ENCODE peak calls at places on chromosomes 3 and 15, in four cellular contexts. W is HCT116, B is SK-N-SH, V is Panc1. X is an unnamed sample. For H3K4me1, the result is how much of the 10 kb centered on the place peaks cover.

GRCh38 chr15:88463870-88464532 is 3.2 kb downstream of the MRPL46 start:
- DNase-seq in B (no peak), V (no peak), W (no peak), X (no peak)

GRCh38 chr3:129026728-129027543 is 25.8 kb downstream of the EFCC1 start:
- DNase-seq in V (peak), B (peak), W (peak), X (peak)

GRCh38 chr3:104359546-104359945 is 1007.2 kb upstream of the ALCAM start:
- DNase-seq in B (no peak), W (no peak), V (no peak), X (peak)

GRCh38 chr15:81312790-81313543 is 11.0 kb downstream of the STARD5 start:
- DNase-seq in B (no peak), W (peak), V (peak), X (no peak)

GRCh38 chr15:69916169-69916785 is 181.4 kb downstream of the TLE3 start:
- DNase-seq in W (no peak), B (no peak), V (no peak), X (no peak)

GRCh38 chr3:160956785-160957184 is 148.4 kb downstream of the B3GALNT1 start:
- DNase-seq in B (no peak), W (no peak), V (no peak), X (peak)

GRCh38 chr3:69451594-69451993 is 65.7 kb upstream of the FRMD4B start:
- DNase-seq in W (no peak), V (no peak), B (peak), X (peak)

GRCh38 chr3:103218146-103218545 is 783.3 kb downstream of the ZPLD1 start:
- DNase-seq in V (no peak), B (no peak), W (no peak), X (no peak)

GRCh38 chr3:158775801-158776399 is 26.0 kb upstream of the MFSD1 start:
- DNase-seq in W (no peak), V (no peak), B (no peak), X (no peak)

GRCh38 chr3:178392553-178392952 is 143.7 kb upstream of the KCNMB2 start:
- DNase-seq in B (no peak), V (no peak), W (no peak), X (no peak)

GRCh38 chr3:78912217-78912616 is 855.6 kb downstream of the ROBO1 start:
- DNase-seq in W (no peak), V (no peak), B (peak), X (no peak)

GRCh38 chr3:143831208-143831607 is 17.1 kb downstream of the SLC9A9 start:
- DNase-seq in W (no peak), B (no peak), V (no peak), X (no peak)

GRCh38 chr3:31041161-31041978 is 146.9 kb upstream of the GADL1 start:
- DNase-seq in V (peak), W (peak), B (no peak), X (peak)

GRCh38 chr3:98817546-98817945 is 54.4 kb downstream of the ST3GAL6 start:
- DNase-seq in B (peak), V (peak), W (no peak), X (peak)

GRCh38 chr15:62052714-62053113 is 7.5 kb downstream of the VPS13C start:
- DNase-seq in B (no peak), V (no peak), W (no peak), X (no peak)

GRCh38 chr3:9224490-9224889 is 25.0 kb downstream of the SRGAP3 start:
- DNase-seq in V (no peak), B (no peak), W (no peak), X (no peak)

GRCh38 chr3:152403632-152404066 is 134.9 kb downstream of the MBNL1 start:
- DNase-seq in W (no peak), V (no peak), B (no peak), X (no peak)

GRCh38 chr3:57048052-57048671 is 12.3 kb upstream of the SPATA12 start:
- DNase-seq in B (no peak), W (no peak), V (no peak), X (no peak)

GRCh38 chr3:173711619-173712018 is 314.1 kb downstream of the NLGN1 start:
- DNase-seq in W (peak), V (no peak), B (no peak), X (no peak)

GRCh38 chr3:114671741-114672510 is 378.1 kb downstream of the TIGIT start:
- DNase-seq in W (no peak), B (no peak), V (no peak), X (no peak)

GRCh38 chr3:114672692-114673447 is 379.0 kb downstream of the TIGIT start:
- DNase-seq in V (no peak), B (no peak), W (no peak), X (peak)

GRCh38 chr3:114674041-114674440 is 380.2 kb downstream of the TIGIT start:
- DNase-seq in B (no peak), W (no peak), V (no peak), X (no peak)

GRCh38 chr3:114673481-114673880 is 379.7 kb downstream of the TIGIT start:
- DNase-seq in V (no peak), B (no peak), W (no peak), X (no peak)

DNA sequence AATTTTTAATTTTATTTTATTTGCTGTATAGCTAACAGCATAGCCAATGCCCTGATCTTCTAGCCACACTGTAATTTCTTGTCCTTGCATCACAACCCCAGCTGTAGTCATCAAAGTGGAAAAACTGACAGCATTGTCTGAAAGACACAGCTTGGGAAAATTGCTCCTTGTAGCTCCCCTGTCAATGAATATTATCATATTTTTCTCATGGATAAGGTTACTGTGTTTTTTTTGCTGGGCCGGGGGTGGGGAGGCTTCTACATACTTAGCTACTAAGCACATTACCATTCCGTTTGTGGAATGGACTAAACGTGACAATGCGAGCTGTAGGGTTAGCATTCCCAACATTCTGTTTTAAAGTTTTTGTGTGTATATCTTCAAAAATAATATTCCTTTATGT is 381.3 kb downstream of the TIGIT start:
- DNase-seq in W (no peak), B (no peak), V (no peak), X (peak)
- TF ChIP-seq POLR2AphosphoS5 in W (no peak), B (no peak), V (no peak), X (no peak)

GRCh38 chr3:105863608-105864007 is 5.2 kb downstream of the CBLB start:
- DNase-seq in V (no peak), B (no peak), W (no peak), X (no peak)

GRCh38 chr3:105865016-105865623 is 3.7 kb downstream of the CBLB start:
- DNase-seq in B (no peak), W (no peak), V (no peak), X (no peak)

GRCh38 chr3:105866656-105867653 is 1.9 kb downstream of the CBLB start:
- DNase-seq in W (no peak), V (no peak), B (no peak), X (peak)

GRCh38 chr3:105867690-105868449 is 942 bp downstream of the CBLB start:
- DNase-seq in W (no peak), B (no peak), V (no peak), X (peak)

GRCh38 chr3:105865867-105866350 is 2.9 kb downstream of the CBLB start:
- DNase-seq in B (no peak), V (no peak), W (no peak), X (no peak)
- H3K4me1 ChIP-seq in B (under half), V (under half), W (under half), X (under half)

GRCh38 chr15:74780983-74781672 is 752 bp upstream of the CSK start:
- DNase-seq in V (no peak), W (no peak), B (no peak), X (peak)
- TF ChIP-seq REST in V (no peak), W (no peak), B (no peak), X (no peak)

GRCh38 chr15:84909029-84909428 is 24.6 kb downstream of the SLC28A1 start:
- DNase-seq in B (no peak), V (no peak), W (no peak), X (peak)

GRCh38 chr15:84909782-84910181 is 25.3 kb downstream of the SLC28A1 start:
- DNase-seq in V (no peak), W (no peak), B (no peak), X (no peak)

GRCh38 chr15:84914351-84914750 is 29.9 kb downstream of the SLC28A1 start:
- DNase-seq in B (no peak), W (no peak), V (no peak), X (no peak)

GRCh38 chr15:84910928-84911623 is 26.6 kb downstream of the SLC28A1 start:
- DNase-seq in V (no peak), W (no peak), B (no peak), X (no peak)

DNA sequence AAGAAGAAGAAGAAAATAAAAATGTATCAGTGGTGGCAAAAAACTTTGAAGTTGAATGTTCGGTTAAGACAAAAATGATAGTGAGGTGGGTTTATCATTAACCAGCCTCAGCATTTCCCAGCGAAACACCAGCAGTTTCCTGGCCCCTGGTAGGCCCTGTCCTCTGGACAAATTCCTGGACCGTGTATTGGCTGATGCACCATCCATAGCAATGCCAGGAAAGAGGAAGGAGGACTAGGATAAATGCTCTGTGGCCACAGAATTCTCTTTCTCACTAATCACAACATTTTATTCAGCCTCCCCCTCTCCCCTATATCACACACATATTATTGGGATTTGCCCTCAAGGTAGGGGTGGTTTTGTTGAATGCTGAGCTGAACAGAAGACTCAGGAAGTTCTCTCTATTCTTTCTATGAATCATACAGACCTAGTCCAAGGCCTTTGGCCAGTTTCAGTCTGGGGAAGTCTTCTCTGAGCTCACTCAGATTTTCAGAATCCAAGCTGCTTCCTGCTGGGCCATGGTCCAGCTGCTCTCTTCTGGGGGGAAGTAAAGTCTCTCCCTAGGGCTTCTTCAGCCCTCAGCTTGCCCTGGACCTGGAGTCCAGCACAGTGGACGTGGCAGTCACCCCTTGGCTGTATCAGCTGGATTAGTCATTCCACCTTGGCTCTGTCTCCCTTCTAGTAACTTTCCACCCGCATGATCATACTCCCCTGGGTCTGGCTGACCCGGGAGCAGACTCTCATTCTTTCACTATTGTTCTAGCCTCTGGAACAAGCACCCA is 27.6 kb downstream of the SLC28A1 start:
- DNase-seq in B (no peak), W (peak), V (no peak), X (no peak)
- TF ChIP-seq POLR2AphosphoS5 in B (peak), W (peak), V (no peak), X (no peak)

GRCh38 chr3:111763968-111764367 is 95.1 kb upstream of the PHLDB2 start:
- DNase-seq in B (no peak), V (no peak), W (no peak), X (no peak)
- H3K4me1 ChIP-seq in B (under half), V (under half), W (under half), X (under half)

GRCh38 chr3:156353535-156353934 is 201.4 kb downstream of the SSR3 start:
- DNase-seq in V (no peak), B (no peak), W (no peak), X (no peak)
- TF ChIP-seq REST in V (no peak), B (no peak), W (no peak), X (no peak)

GRCh38 chr3:51390600-51391074 is 448 bp upstream of the RBM15B start:
- DNase-seq in B (no peak), W (no peak), V (no peak), X (peak)

GRCh38 chr3:51393096-51393495 is 2.0 kb downstream of the RBM15B start:
- DNase-seq in W (no peak), B (no peak), V (no peak), X (no peak)

GRCh38 chr3:51391075-51391565 is at the start of gene RBM15B:
- DNase-seq in B (peak), W (peak), V (peak), X (no peak)

GRCh38 chr3:51392301-51393095 is 1.4 kb downstream of the RBM15B start:
- DNase-seq in V (no peak), W (no peak), B (no peak), X (no peak)

GRCh38 chr3:51391566-51392300 is 648 bp downstream of the RBM15B start:
- DNase-seq in V (no peak), W (no peak), B (peak), X (peak)
- TF ChIP-seq POLR2AphosphoS5 in V (no peak), W (no peak), B (no peak), X (peak)

X was measured in GM23338.